ENCODE peak calls at places on chromosomes 1 and 21, in five cellular contexts. B is A549, F is fibroblast of the aortic adventitia, J is pancreas, N is suprapubic skin. Z is an unnamed sample.

GRCh38 chr1:1626207-1627141 is 5.5 kb upstream of the MMP23B start:
- DNase-seq in N (peak), F (no peak), B (no peak), J (peak), Z (no peak)

GRCh38 chr1:67459068-67459467 is 28.9 kb upstream of the SERBP1 start:
- DNase-seq in B (no peak), N (no peak), J (no peak), F (no peak), Z (no peak)

GRCh38 chr1:227318003-227318851 is at the start of gene CDC42BPA:
- DNase-seq in B (peak), J (peak), N (peak), F (peak), Z (peak)

GRCh38 chr1:15997076-15997585 is 6.9 kb upstream of the SRARP start:
- DNase-seq in F (no peak), J (peak), B (no peak), N (no peak), Z (no peak)

GRCh38 chr1:86434031-86434430 is 10.1 kb downstream of the CLCA2 start:
- DNase-seq in F (no peak), N (no peak), J (no peak), B (no peak), Z (no peak)

GRCh38 chr1:46466477-46467182 is 23.0 kb upstream of the DMBX1 start:
- DNase-seq in N (no peak), J (no peak), B (no peak), F (peak), Z (no peak)

GRCh38 chr1:22749503-22749902 is 38.9 kb downstream of the EPHB2 start:
- DNase-seq in N (no peak), B (no peak), F (no peak), J (no peak), Z (no peak)

GRCh38 chr1:201719812-201720521 is 109.0 kb upstream of the IPO9 start:
- DNase-seq in F (peak), J (no peak), B (no peak), N (peak), Z (peak)

GRCh38 chr1:53576381-53576801 is 117.2 kb downstream of the DMRTB1 start:
- DNase-seq in N (peak), B (no peak), J (no peak), F (no peak), Z (no peak)

GRCh38 chr1:105793541-105794146 is 1262.8 kb upstream of the PRMT6 start:
- DNase-seq in J (no peak), N (no peak), F (no peak), B (peak), Z (no peak)

GRCh38 chr1:182331412-182331811 is 60.2 kb downstream of the GLUL start:
- DNase-seq in J (no peak), F (no peak), N (no peak), B (no peak), Z (no peak)

GRCh38 chr1:212498243-212498642 is 65.5 kb downstream of the NENF start:
- DNase-seq in F (peak), B (peak), J (no peak), N (no peak), Z (no peak)

GRCh38 chr1:27149084-27149483 is 5.8 kb downstream of the SLC9A1 start:
- DNase-seq in J (no peak), B (no peak), F (no peak), N (no peak), Z (no peak)

GRCh38 chr21:14754682-14755081 is 208.6 kb upstream of the SAMSN1 start:
- DNase-seq in F (no peak), N (no peak), J (no peak), B (no peak), Z (no peak)

GRCh38 chr1:59484090-59484489 is 187.2 kb downstream of the FGGY start:
- DNase-seq in N (no peak), B (peak), J (no peak), F (peak), Z (no peak)

GRCh38 chr1:26922901-26923300 is 1.4 kb downstream of the NUDC start:
- DNase-seq in J (no peak), N (no peak), B (no peak), F (no peak), Z (no peak)

GRCh38 chr1:27122652-27123051 is 32.3 kb downstream of the SLC9A1 start:
- DNase-seq in N (no peak), B (peak), F (peak), J (no peak), Z (peak)

GRCh38 chr21:41761211-41762181 is 5.4 kb downstream of the RIPK4 start:
- DNase-seq in B (peak), N (no peak), F (peak), J (no peak), Z (peak)

GRCh38 chr1:245434285-245434684 is 279.5 kb downstream of the KIF26B start:
- DNase-seq in B (peak), N (no peak), F (no peak), J (no peak), Z (no peak)

GRCh38 chr1:65421341-65422174 is 1.1 kb downstream of the LEPR start:
- DNase-seq in N (no peak), J (no peak), B (no peak), F (peak), Z (no peak)

GRCh38 chr1:159880435-159880834 is 18.0 kb upstream of the VSIG8 start:
- DNase-seq in N (no peak), B (no peak), F (no peak), J (no peak), Z (no peak)

GRCh38 chr1:111499026-111499790 is 4.2 kb downstream of the ADORA3 start:
- DNase-seq in B (no peak), N (no peak), F (no peak), J (no peak), Z (no peak)

GRCh38 chr21:40253112-40253511 is 385.9 kb downstream of the PCP4 start:
- DNase-seq in J (no peak), F (no peak), B (no peak), N (no peak), Z (no peak)

GRCh38 chr21:40254540-40255455 is 387.6 kb downstream of the PCP4 start:
- DNase-seq in B (no peak), N (no peak), F (no peak), J (no peak), Z (no peak)

DNA sequence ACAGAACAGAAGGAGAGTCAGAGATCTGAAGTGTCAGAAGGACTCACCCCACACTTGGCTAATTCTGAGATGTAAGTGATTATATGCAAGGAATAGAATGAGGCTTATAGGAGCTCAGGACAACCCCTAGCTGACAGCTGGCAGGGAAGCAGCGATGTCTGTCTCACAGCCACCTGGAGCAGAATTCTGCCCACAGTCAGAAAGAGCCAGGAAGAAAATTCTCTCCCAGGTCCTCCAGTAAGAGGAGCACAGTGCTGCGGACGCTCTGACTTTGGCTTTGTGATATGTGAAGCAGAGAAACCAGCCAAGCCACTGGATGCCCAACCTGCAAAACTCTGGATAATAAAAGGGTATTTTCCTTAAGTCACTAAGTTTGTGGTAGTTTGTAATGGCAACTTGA is 388.4 kb downstream of the PCP4 start:
- DNase-seq in B (no peak), F (no peak), N (no peak), J (no peak), Z (no peak)
- H3K4me3 ChIP-seq in B (no peak), F (no peak), N (no peak), J (no peak), Z (no peak)

DNA sequence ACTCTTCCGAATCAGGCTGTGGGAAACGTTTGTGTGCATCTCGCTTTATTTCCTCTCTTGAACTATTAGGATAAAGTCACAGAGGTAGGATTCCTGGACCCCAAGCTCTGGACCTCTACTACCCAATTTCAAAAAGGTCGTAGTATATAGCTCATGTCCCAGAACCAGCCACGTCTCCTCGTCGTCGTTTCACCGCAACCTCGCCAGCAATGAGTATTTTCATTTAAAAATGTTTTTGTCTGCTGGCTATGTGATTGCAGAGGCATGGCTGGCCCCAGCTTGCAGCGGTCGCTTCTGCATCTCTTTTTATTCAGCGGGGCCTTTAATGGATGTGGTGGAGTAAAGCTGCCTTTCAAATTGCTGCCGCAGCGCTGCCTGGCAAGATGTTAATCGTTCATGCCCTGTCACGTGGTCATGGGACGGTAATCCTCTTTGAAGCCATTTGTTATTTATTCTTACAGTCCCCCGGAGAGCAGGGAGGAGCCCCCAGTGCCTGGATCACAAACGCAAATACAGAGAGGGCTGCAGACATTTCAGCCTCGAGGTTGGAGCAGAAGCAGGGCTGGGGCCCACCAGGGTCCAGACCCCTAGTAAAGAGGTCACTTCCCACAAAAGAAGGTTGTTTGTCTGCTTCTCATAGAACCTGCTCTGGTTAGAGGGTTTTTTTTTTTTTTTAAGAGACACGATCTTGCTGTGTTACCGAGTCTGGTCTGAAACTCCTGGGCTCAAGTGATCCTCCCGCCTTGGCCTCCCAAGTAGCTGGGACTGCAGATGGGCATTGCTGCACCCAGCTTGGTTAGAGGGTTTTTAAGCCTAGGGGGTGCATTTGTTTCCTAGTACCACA is 11.6 kb upstream of the NPHP4 start:
- DNase-seq in J (peak), F (no peak), N (no peak), B (no peak), Z (no peak)
- H3K4me3 ChIP-seq in J (no peak), F (no peak), N (no peak), B (no peak), Z (no peak)

GRCh38 chr1:150508982-150509381 is 1.1 kb downstream of the ECM1 start:
- DNase-seq in F (peak), N (no peak), J (no peak), B (no peak), Z (no peak)
- H3K4me3 ChIP-seq in F (peak), N (peak), J (no peak), B (no peak), Z (peak)

GRCh38 chr1:100100202-100100601 is 32.5 kb downstream of the SASS6 start:
- DNase-seq in N (no peak), J (no peak), F (peak), B (no peak), Z (no peak)
- H3K4me3 ChIP-seq in N (no peak), J (no peak), F (no peak), B (no peak), Z (no peak)

GRCh38 chr1:236982380-236982779 is 21.9 kb downstream of the MT1HL1 start:
- DNase-seq in B (no peak), J (no peak), N (no peak), F (no peak), Z (peak)
- H3K4me3 ChIP-seq in B (no peak), J (no peak), N (no peak), F (no peak), Z (no peak)

GRCh38 chr1:186250529-186250928 is 124.5 kb downstream of the TPR start:
- DNase-seq in N (no peak), F (no peak), B (no peak), J (no peak), Z (no peak)

GRCh38 chr1:186255286-186255685 is 119.8 kb downstream of the TPR start:
- DNase-seq in F (no peak), B (no peak), J (no peak), N (no peak), Z (no peak)
- H3K4me3 ChIP-seq in F (no peak), B (no peak), J (no peak), N (no peak), Z (no peak)

GRCh38 chr21:20902998-20903397 is 95.2 kb upstream of the NCAM2 start:
- DNase-seq in B (no peak), J (no peak), N (no peak), F (no peak), Z (no peak)

DNA sequence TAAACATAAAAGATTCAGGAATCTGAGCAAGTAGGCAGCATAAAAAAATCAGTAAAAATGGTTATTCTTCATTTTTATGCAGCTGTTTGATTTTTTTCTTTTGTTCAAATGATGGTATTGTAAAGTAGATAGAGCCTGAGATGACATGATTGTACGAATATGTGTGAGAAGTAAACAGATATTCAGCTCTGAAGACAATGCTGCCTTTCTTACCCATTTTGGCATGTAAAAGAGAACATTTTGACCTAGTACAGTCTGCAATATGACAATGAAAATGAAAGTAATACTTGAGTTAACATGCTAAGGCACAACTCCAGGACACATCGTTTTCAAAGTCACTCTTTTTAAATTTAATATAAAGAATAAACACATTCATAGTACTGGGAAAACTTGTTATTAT is 95.7 kb upstream of the NCAM2 start:
- DNase-seq in N (no peak), J (no peak), F (no peak), B (no peak), Z (no peak)
- H3K4me3 ChIP-seq in N (no peak), J (no peak), F (no peak), B (no peak), Z (no peak)

DNA sequence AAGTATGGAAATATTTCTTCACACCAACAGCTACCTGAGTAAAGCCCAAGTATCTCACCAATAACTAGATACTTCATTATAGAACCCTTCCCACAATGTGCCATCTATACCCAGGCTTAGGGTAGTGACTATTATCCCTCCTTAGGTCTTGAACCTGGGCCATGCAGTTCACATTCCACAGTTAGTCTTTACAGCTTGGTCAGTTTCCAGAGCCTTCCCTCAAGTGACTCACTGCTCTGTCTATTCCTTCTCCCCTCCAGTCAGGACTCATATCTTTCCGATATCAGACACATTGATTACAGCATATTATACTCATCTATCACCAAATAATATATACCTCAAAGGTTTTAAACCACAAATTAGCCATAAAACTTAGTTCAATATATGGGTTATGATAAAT is 23.6 kb downstream of the VAMP4 start:
- DNase-seq in B (no peak), N (no peak), F (peak), J (no peak), Z (no peak)
- H3K4me3 ChIP-seq in B (no peak), N (no peak), F (no peak), J (no peak), Z (no peak)

GRCh38 chr1:43976045-43976444 is 1.3 kb downstream of the ATP6V0B start:
- DNase-seq in J (no peak), N (no peak), B (no peak), F (no peak), Z (no peak)
- H3K4me3 ChIP-seq in J (peak), N (peak), B (peak), F (peak), Z (peak)

Z was measured in heart right ventricle.